ENCODE peak calls at places on chromosome 18, in seven cellular contexts. L is prostate gland, B is PC-9, E is GM23338, X is B cell, A is stomach, T is endothelial cell. P is an unnamed sample.

GRCh38 chr18:13435596-13436333 is 217.2 kb downstream of the LDLRAD4 start:
- DNase-seq in L (no peak), B (peak), A (no peak), E (no peak), T (no peak), X (no peak), P (no peak)

GRCh38 chr18:2304378-2305175 is 266.7 kb downstream of the METTL4 start:
- DNase-seq in B (peak), T (no peak), A (no peak), L (no peak), E (no peak), X (no peak), P (no peak)

GRCh38 chr18:61817086-61817485 is 75.7 kb downstream of the RNF152 start:
- DNase-seq in T (no peak), E (no peak), X (no peak), A (no peak), L (no peak), B (no peak), P (no peak)

GRCh38 chr18:78980777-78981651 is 1.4 kb downstream of the SALL3 start:
- DNase-seq in B (no peak), A (no peak), L (no peak), X (no peak), E (peak), T (no peak), P (no peak)

GRCh38 chr18:6614952-6615351 is 114.6 kb upstream of the ARHGAP28 start:
- DNase-seq in X (no peak), L (no peak), T (no peak), A (no peak), B (no peak), E (no peak), P (no peak)

GRCh38 chr18:54792079-54792478 is 36.2 kb upstream of the RAB27B start:
- DNase-seq in L (no peak), B (no peak), E (no peak), X (no peak), A (no peak), T (no peak), P (no peak)

GRCh38 chr18:45222200-45222599 is 393.1 kb upstream of the SLC14A2 start:
- DNase-seq in E (no peak), B (no peak), T (no peak), A (no peak), L (no peak), X (no peak), P (no peak)

GRCh38 chr18:50748243-50749229 is 71.3 kb downstream of the MRO start:
- DNase-seq in E (peak), L (no peak), X (no peak), T (no peak), B (no peak), A (no peak), P (no peak)

GRCh38 chr18:35736696-35737095 is 155.2 kb downstream of the GALNT1 start:
- DNase-seq in T (no peak), E (no peak), L (no peak), A (no peak), X (no peak), B (no peak), P (no peak)

GRCh38 chr18:47830772-47831171 is 99.7 kb downstream of the SMAD2 start:
- DNase-seq in E (no peak), A (no peak), L (no peak), B (no peak), X (no peak), T (no peak), P (no peak)

GRCh38 chr18:25898965-25899364 is 191.4 kb downstream of the SS18 start:
- DNase-seq in E (no peak), A (no peak), L (no peak), X (no peak), B (no peak), T (no peak), P (no peak)

GRCh38 chr18:61616111-61616610 is 276.6 kb downstream of the RNF152 start:
- DNase-seq in B (no peak), L (no peak), A (no peak), T (no peak), X (no peak), E (peak), P (no peak)

GRCh38 chr18:48036191-48036590 is 105.7 kb upstream of the SMAD2 start:
- DNase-seq in L (no peak), T (no peak), A (peak), B (no peak), X (no peak), E (no peak), P (no peak)

GRCh38 chr18:54702687-54703086 is 111.6 kb downstream of the DYNAP start:
- DNase-seq in E (no peak), X (no peak), T (no peak), B (no peak), L (no peak), A (no peak), P (no peak)

GRCh38 chr18:26134110-26134509 is 441 bp downstream of the PSMA8 start:
- DNase-seq in L (no peak), B (no peak), E (no peak), T (no peak), A (no peak), X (no peak), P (no peak)

GRCh38 chr18:58402247-58402646 is 226.6 kb downstream of the ALPK2 start:
- DNase-seq in B (no peak), T (no peak), L (peak), A (no peak), X (no peak), E (no peak), P (no peak)

GRCh38 chr18:5237083-5237722 is 40.1 kb upstream of the AKAIN1 start:
- DNase-seq in E (no peak), B (no peak), A (no peak), L (no peak), X (no peak), T (peak), P (no peak)

GRCh38 chr18:36580874-36581750 is 247.7 kb downstream of the TPGS2 start:
- DNase-seq in B (no peak), T (no peak), A (no peak), E (no peak), X (no peak), L (no peak), P (no peak)

DNA sequence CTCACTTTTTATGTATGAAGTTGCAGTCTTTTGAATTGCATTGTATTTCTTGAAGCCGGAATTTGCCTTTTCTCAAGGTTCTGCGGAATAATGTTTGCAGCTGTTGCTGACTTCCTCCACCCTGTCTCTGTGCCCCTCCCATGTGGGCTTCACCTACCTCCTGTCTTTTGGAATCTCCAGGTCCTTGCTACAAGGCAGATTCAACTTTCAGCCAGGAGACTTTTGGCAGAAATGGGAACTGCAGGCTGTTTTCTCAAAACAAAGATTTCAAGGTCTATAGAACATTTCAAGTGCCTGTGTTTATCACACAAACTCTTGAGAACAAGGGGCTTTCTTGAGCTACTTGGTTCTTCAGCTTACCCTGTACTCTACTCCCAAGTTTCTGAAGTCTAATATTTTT is 25.6 kb downstream of the ZNF236 start:
- DNase-seq in L (no peak), T (peak), B (no peak), A (no peak), E (peak), X (no peak), P (no peak)
- TF ChIP-seq CTCF in L (no peak), T (peak), B (peak), A (no peak), E (peak), X (no peak), P (no peak)

GRCh38 chr18:65523461-65523860 is 227.4 kb upstream of the CDH7 start:
- DNase-seq in X (no peak), E (peak), L (no peak), T (no peak), A (no peak), B (no peak), P (no peak)
- TF ChIP-seq CTCF in X (no peak), E (peak), L (no peak), T (peak), A (no peak), B (no peak), P (no peak)

DNA sequence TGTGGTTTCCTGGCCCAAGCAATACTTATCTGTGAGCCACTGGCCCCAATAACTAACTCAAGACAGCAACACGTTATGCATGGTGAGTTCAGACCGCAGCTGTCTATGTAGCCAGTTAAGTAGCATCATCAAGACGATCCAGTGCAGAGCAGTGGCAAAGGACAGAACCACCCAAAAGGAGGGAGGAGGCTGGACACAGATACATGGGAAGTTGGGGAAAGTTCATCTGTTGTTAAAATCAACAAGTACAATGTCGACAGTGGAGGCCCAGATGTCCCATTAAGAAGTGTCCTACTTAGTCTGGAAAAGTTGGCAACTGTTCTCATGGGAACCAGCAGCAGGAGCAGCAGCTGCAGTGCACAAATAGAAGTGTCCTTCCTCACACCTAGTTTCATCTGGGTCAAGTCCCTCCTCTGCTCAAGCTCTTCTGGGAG is 106.9 kb upstream of the THOC1 start:
- DNase-seq in X (peak), T (no peak), E (no peak), A (no peak), L (no peak), B (no peak), P (no peak)
- TF ChIP-seq CTCF in X (no peak), T (no peak), E (no peak), A (no peak), L (no peak), B (no peak), P (no peak)

DNA sequence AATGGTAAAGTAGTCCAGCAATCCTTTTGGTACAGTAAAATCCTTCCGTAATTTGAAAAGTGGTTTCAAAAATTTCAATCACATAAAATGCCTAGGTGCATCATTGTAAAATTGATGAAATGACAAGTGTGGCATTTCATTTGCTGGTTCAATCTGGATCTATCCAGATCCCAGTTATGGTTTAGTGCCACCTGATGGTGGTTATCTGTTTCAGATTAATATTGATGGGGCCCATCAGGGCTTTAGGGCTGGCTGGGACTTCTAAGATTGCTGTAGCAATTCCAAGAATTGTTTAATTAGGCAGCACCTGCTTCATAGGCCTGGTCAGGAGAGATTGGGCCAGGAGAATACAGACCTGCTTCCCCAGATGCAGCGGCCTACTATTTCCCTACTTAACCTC is 55.5 kb upstream of the PIK3C3 start:
- DNase-seq in T (no peak), L (no peak), X (no peak), B (no peak), E (peak), A (no peak), P (no peak)
- TF ChIP-seq CTCF in T (no peak), L (no peak), X (no peak), B (peak), E (peak), A (no peak), P (no peak)

GRCh38 chr18:33181016-33181415 is 259.5 kb downstream of the CCDC178 start:
- DNase-seq in T (no peak), E (no peak), B (no peak), A (no peak), L (no peak), X (no peak), P (no peak)

GRCh38 chr18:33183136-33183535 is 257.4 kb downstream of the CCDC178 start:
- DNase-seq in L (no peak), A (no peak), T (no peak), X (no peak), E (no peak), B (no peak), P (no peak)

GRCh38 chr18:33184178-33184577 is 256.3 kb downstream of the CCDC178 start:
- DNase-seq in A (no peak), B (no peak), L (no peak), X (no peak), T (no peak), E (no peak), P (no peak)

GRCh38 chr18:33184918-33185317 is 255.6 kb downstream of the CCDC178 start:
- DNase-seq in E (peak), X (no peak), L (no peak), T (no peak), B (no peak), A (no peak), P (no peak)
- TF ChIP-seq CTCF in E (peak), X (no peak), L (no peak), T (peak), B (no peak), A (no peak), P (no peak)

GRCh38 chr18:9055185-9055584 is 47.3 kb upstream of the NDUFV2 start:
- DNase-seq in E (no peak), L (no peak), T (no peak), B (no peak), A (no peak), X (no peak), P (peak)
- TF ChIP-seq CTCF in E (no peak), L (peak), T (no peak), B (no peak), A (no peak), X (no peak), P (peak)

DNA sequence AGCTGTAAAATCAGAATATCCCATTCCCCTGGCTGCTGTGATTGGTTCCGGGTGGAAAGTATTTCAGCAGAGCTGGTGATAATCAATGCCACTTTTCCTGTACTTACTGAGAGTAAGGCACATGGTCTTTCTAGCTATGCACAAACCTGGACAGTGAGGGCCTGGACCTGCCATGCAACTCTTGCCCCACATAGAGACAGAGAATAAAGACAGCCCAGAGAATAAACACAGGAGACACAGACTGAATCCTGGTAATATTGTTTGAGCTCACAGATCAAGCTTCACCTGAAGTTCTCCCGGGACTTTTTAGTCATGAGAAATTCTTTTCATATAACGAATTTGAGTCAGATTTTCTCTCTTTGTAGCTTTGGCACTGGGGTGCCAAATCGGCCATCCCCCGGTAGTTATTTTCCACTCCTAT is 81.9 kb downstream of the ACAA2 start:
- DNase-seq in X (no peak), T (no peak), L (no peak), E (no peak), B (no peak), A (no peak), P (no peak)
- TF ChIP-seq CTCF in X (no peak), T (no peak), L (no peak), E (no peak), B (no peak), A (no peak), P (no peak)

GRCh38 chr18:56315363-56315762 is 323.0 kb downstream of the TXNL1 start:
- DNase-seq in X (no peak), L (no peak), A (no peak), T (no peak), B (no peak), E (no peak), P (no peak)
- TF ChIP-seq CTCF in X (no peak), L (no peak), A (no peak), T (no peak), B (no peak), E (no peak), P (no peak)

DNA sequence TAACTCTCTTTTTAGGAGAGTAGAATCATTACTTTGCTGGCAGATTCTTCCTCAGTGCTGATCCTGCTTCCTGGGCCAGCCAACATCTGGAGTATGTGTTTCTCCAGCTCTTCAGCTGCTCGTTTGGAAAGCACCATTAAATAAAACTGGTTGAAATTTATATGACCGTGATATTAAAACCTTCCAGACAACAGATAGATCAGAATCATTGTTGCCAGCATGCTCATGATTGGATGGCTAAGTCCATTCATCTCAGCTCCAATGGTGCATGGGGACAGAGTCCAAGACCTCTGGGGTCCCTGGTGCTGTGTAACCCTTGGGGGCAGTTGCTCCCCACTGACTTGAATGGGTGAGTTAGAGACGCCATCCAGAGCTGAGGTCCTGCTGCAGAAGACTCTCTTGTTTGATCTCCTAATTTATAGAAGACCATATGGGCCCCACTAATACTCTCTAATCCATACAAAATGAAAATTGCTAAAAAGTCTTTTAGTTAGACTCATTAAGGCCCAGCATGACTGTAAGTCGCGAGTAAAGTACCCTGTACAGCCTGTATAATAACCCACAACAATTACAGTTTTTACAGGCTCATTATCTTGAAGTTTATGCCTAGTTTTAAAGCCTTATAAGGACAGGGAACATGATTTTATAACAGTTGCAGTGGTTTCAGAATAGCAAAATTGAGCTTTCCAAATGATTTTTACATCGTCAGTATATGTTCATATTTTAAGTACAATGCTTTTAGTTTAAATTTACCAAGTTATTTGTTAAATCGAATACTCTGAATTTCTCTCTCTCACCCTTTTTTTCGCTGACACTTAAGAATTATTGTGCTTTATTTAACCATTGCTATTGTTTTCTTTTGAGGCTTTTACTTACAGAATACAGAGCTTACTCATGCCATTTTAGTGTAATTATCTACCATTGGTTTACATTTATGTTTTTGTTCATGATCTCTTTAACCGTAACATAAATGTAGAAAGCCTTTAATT is 60.0 kb downstream of the CABLES1 start:
- DNase-seq in T (no peak), X (no peak), L (no peak), A (no peak), E (no peak), B (no peak), P (no peak)
- TF ChIP-seq CTCF in T (no peak), X (no peak), L (no peak), A (no peak), E (no peak), B (no peak), P (no peak)

GRCh38 chr18:21808185-21808584 is 67.6 kb downstream of the MIB1 start:
- DNase-seq in X (no peak), A (no peak), T (no peak), L (no peak), E (no peak), B (no peak), P (no peak)

GRCh38 chr18:21803495-21803894 is 62.9 kb downstream of the MIB1 start:
- DNase-seq in B (no peak), T (no peak), X (no peak), L (no peak), A (no peak), E (no peak), P (no peak)

GRCh38 chr18:21809725-21810124 is 69.1 kb downstream of the MIB1 start:
- DNase-seq in B (no peak), T (no peak), A (no peak), E (no peak), X (no peak), L (no peak), P (no peak)

DNA sequence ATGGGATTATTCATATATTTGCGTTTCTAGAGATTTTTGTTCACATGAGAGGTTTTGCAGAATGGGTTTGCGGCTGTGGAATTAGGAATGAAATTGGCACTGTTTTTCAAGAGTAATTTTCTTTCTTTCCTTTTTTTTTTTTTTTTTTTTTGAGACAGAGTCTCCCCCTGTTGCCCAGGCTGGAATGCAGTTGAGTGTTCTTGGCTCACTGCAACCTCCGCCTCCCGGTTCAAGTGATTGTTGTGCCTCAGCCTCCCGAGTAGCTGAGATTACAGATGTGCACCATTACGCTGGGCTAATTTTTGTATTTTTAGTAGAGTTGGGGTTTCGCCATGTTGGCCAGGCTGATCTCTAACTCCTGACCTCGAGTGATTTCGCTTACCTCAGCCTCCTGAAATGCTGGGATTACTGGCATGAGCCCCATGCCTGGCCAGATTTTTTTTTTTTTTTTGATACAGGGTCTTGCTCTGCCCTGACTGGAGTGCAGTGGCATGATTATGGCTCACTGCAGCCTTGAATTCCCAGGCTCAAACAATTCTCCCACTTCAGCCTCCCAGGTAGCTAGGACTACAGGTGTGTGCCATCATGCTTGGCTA is 65.3 kb downstream of the MIB1 start:
- DNase-seq in L (no peak), A (no peak), E (no peak), X (no peak), B (no peak), T (no peak), P (no peak)
- TF ChIP-seq CTCF in L (no peak), A (no peak), E (no peak), X (no peak), B (no peak), T (no peak), P (no peak)